ENCODE peak calls at places on chromosomes 4 and X, in five cellular contexts. One of them, this sample, is unnamed.

GRCh38 chrX:31367816-31368215 is 296.0 kb upstream of the FTHL17 start:
- DNase-seq in OCI-LY7: no peak
- DNase-seq in fibroblast of lung: no peak
- DNase-seq in HFFc6: no peak
- DNase-seq in ovary: no peak
- DNase-seq in this sample: no peak

GRCh38 chr4:9946171-9946570 is 75.1 kb downstream of the SLC2A9 start:
- DNase-seq in ovary: no peak
- DNase-seq in fibroblast of lung: no peak
- DNase-seq in HFFc6: no peak
- DNase-seq in OCI-LY7: no peak
- DNase-seq in this sample: no peak

GRCh38 chrX:69032601-69033000 is 132.7 kb downstream of the PJA1 start:
- DNase-seq in HFFc6: no peak
- DNase-seq in ovary: no peak
- DNase-seq in OCI-LY7: no peak
- DNase-seq in fibroblast of lung: no peak
- DNase-seq in this sample: no peak

GRCh38 chrX:104854790-104855340 is 288.9 kb downstream of the IL1RAPL2 start:
- DNase-seq in HFFc6: no peak
- DNase-seq in fibroblast of lung: no peak
- DNase-seq in OCI-LY7: no peak
- DNase-seq in ovary: no peak
- DNase-seq in this sample: no peak

GRCh38 chr4:41299486-41299885 is 42.8 kb downstream of the UCHL1 start:
- DNase-seq in HFFc6: no peak
- DNase-seq in OCI-LY7: no peak
- DNase-seq in fibroblast of lung: no peak
- DNase-seq in ovary: no peak
- DNase-seq in this sample: no peak

GRCh38 chr4:121053601-121054143 is 18.7 kb downstream of the NDNF start:
- DNase-seq in OCI-LY7: no peak
- DNase-seq in ovary: no peak
- DNase-seq in fibroblast of lung: no peak
- DNase-seq in HFFc6: no peak
- DNase-seq in this sample: no peak

GRCh38 chrX:45842207-45842900 is 641.7 kb upstream of the DIPK2B start:
- DNase-seq in HFFc6: no peak
- DNase-seq in ovary: no peak
- DNase-seq in OCI-LY7: no peak
- DNase-seq in fibroblast of lung: no peak
- DNase-seq in this sample: no peak

GRCh38 chr4:13178621-13179020 is 305.5 kb downstream of the RAB28 start:
- DNase-seq in fibroblast of lung: no peak
- DNase-seq in ovary: no peak
- DNase-seq in HFFc6: no peak
- DNase-seq in OCI-LY7: no peak
- DNase-seq in this sample: no peak

GRCh38 chr4:140686799-140687198 is 69.4 kb downstream of the TBC1D9 start:
- DNase-seq in HFFc6: no peak
- DNase-seq in OCI-LY7: no peak
- DNase-seq in fibroblast of lung: no peak
- DNase-seq in ovary: no peak
- DNase-seq in this sample: no peak

GRCh38 chrX:11434607-11435006 is 141.4 kb downstream of the AMELX start:
- DNase-seq in fibroblast of lung: no peak
- DNase-seq in ovary: no peak
- DNase-seq in HFFc6: no peak
- DNase-seq in OCI-LY7: no peak
- DNase-seq in this sample: no peak

GRCh38 chr4:95508421-95508820 is 40.4 kb downstream of the UNC5C start:
- DNase-seq in ovary: no peak
- DNase-seq in OCI-LY7: no peak
- DNase-seq in HFFc6: no peak
- DNase-seq in fibroblast of lung: peak
- DNase-seq in this sample: no peak

GRCh38 chr4:100894339-100894870 is 376.6 kb upstream of the EMCN start:
- DNase-seq in OCI-LY7: no peak
- DNase-seq in ovary: no peak
- DNase-seq in HFFc6: no peak
- DNase-seq in fibroblast of lung: no peak
- DNase-seq in this sample: no peak

GRCh38 chr4:187118731-187119130 is 395.1 kb upstream of the FAT1 start:
- DNase-seq in HFFc6: peak
- DNase-seq in OCI-LY7: no peak
- DNase-seq in fibroblast of lung: no peak
- DNase-seq in ovary: no peak
- DNase-seq in this sample: no peak

GRCh38 chrX:9662148-9662547 is 103.5 kb downstream of the GPR143 start:
- DNase-seq in OCI-LY7: no peak
- DNase-seq in ovary: no peak
- DNase-seq in fibroblast of lung: no peak
- DNase-seq in HFFc6: peak
- DNase-seq in this sample: no peak

GRCh38 chr4:124144302-124144701 is 568.2 kb downstream of the ANKRD50 start:
- DNase-seq in fibroblast of lung: no peak
- DNase-seq in OCI-LY7: no peak
- DNase-seq in HFFc6: no peak
- DNase-seq in ovary: no peak
- DNase-seq in this sample: no peak

GRCh38 chr4:24303926-24304325 is 280.4 kb downstream of the DHX15 start:
- DNase-seq in ovary: no peak
- DNase-seq in fibroblast of lung: no peak
- DNase-seq in HFFc6: no peak
- DNase-seq in OCI-LY7: no peak
- DNase-seq in this sample: no peak

GRCh38 chrX:111095974-111096870 is at the start of gene PAK3:
- DNase-seq in HFFc6: no peak
- DNase-seq in ovary: peak
- DNase-seq in fibroblast of lung: peak
- DNase-seq in OCI-LY7: no peak
- DNase-seq in this sample: peak

GRCh38 chr4:79913581-79913980 is 159.4 kb downstream of the ANTXR2 start:
- DNase-seq in HFFc6: peak
- DNase-seq in fibroblast of lung: peak
- DNase-seq in ovary: no peak
- DNase-seq in OCI-LY7: no peak
- DNase-seq in this sample: no peak

GRCh38 chr4:183674153-183674552 is 15.1 kb downstream of the TRAPPC11 start:
- DNase-seq in HFFc6: no peak
- DNase-seq in fibroblast of lung: no peak
- DNase-seq in ovary: no peak
- DNase-seq in OCI-LY7: no peak
- DNase-seq in this sample: no peak

GRCh38 chrX:103540145-103540544 is 20.9 kb upstream of the RAB40A start:
- DNase-seq in OCI-LY7: no peak
- DNase-seq in ovary: no peak
- DNase-seq in fibroblast of lung: peak
- DNase-seq in HFFc6: no peak
- DNase-seq in this sample: no peak

GRCh38 chr4:155679343-155679742 is 12.7 kb downstream of the GUCY1A1 start:
- DNase-seq in HFFc6: no peak
- DNase-seq in ovary: no peak
- DNase-seq in OCI-LY7: no peak
- DNase-seq in fibroblast of lung: peak
- DNase-seq in this sample: no peak

GRCh38 chrX:110066488-110067225 is 63.7 kb downstream of the TMEM164 start:
- DNase-seq in HFFc6: no peak
- DNase-seq in OCI-LY7: no peak
- DNase-seq in ovary: no peak
- DNase-seq in fibroblast of lung: no peak
- DNase-seq in this sample: no peak

GRCh38 chr4:52103314-52103713 is 52.2 kb downstream of the SPATA18 start:
- DNase-seq in HFFc6: no peak
- DNase-seq in ovary: no peak
- DNase-seq in OCI-LY7: no peak
- DNase-seq in fibroblast of lung: peak
- DNase-seq in this sample: no peak
- TF ChIP-seq CTCF in HFFc6: peak
- TF ChIP-seq CTCF in ovary: no peak
- TF ChIP-seq CTCF in OCI-LY7: peak
- TF ChIP-seq CTCF in fibroblast of lung: peak
- TF ChIP-seq CTCF in this sample: peak

DNA sequence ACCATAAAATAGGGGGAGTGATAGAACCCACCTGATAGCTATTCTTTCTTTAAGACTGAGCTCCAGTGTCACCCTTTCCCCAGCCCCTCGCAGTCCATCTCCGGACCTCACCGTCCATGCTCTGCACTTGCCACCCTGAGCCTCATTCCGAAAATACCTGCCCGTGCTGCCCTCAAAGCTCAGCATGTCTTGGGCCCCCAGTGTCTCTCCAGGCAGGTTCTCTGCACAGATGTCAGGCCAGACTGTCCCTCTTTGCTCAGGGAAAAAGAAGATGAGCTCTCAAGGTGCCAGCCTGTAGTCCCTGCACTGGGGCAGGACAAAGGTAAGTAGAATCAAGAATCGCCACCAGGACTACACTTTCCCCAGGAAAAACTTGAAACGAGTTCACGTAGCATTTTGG is 9.8 kb upstream of the WFS1 start:
- DNase-seq in OCI-LY7: no peak
- DNase-seq in ovary: no peak
- DNase-seq in fibroblast of lung: no peak
- DNase-seq in HFFc6: no peak
- DNase-seq in this sample: no peak
- TF ChIP-seq CTCF in OCI-LY7: no peak
- TF ChIP-seq CTCF in ovary: no peak
- TF ChIP-seq CTCF in fibroblast of lung: no peak
- TF ChIP-seq CTCF in HFFc6: no peak
- TF ChIP-seq CTCF in this sample: no peak

GRCh38 chrX:132740316-132741123 is 217.9 kb downstream of the HS6ST2 start:
- DNase-seq in ovary: no peak
- DNase-seq in fibroblast of lung: peak
- DNase-seq in OCI-LY7: no peak
- DNase-seq in HFFc6: no peak
- DNase-seq in this sample: no peak
- TF ChIP-seq CTCF in ovary: peak
- TF ChIP-seq CTCF in fibroblast of lung: peak
- TF ChIP-seq CTCF in OCI-LY7: peak
- TF ChIP-seq CTCF in HFFc6: peak
- TF ChIP-seq CTCF in this sample: peak

GRCh38 chrX:40871385-40872082 is 136.2 kb upstream of the MED14 start:
- DNase-seq in OCI-LY7: no peak
- DNase-seq in HFFc6: no peak
- DNase-seq in ovary: no peak
- DNase-seq in fibroblast of lung: peak
- DNase-seq in this sample: no peak
- TF ChIP-seq CTCF in OCI-LY7: no peak
- TF ChIP-seq CTCF in HFFc6: peak
- TF ChIP-seq CTCF in ovary: no peak
- TF ChIP-seq CTCF in fibroblast of lung: no peak
- TF ChIP-seq CTCF in this sample: no peak

GRCh38 chrX:17833954-17834353 is 27.1 kb downstream of the RAI2 start:
- DNase-seq in ovary: no peak
- DNase-seq in HFFc6: no peak
- DNase-seq in fibroblast of lung: no peak
- DNase-seq in OCI-LY7: no peak
- DNase-seq in this sample: no peak
- TF ChIP-seq CTCF in ovary: no peak
- TF ChIP-seq CTCF in HFFc6: no peak
- TF ChIP-seq CTCF in fibroblast of lung: no peak
- TF ChIP-seq CTCF in OCI-LY7: no peak
- TF ChIP-seq CTCF in this sample: no peak